ENCODE peak calls at places on chromosomes 16 and 17, in four cellular contexts. I is mucosa of descending colon; C is CD8-positive, alpha-beta T cell; F is IMR-90. E is an unnamed sample.

GRCh38 chr16:74325331-74325730 is 28.7 kb downstream of the PSMD7 start:
- DNase-seq in I (no peak), C (no peak), F (no peak), E (no peak)

GRCh38 chr16:71625113-71625850 is 702 bp upstream of the MARVELD3 start:
- DNase-seq in C (no peak), I (no peak), F (no peak), E (no peak)

GRCh38 chr17:9529033-9529748 is 46.4 kb downstream of the STX8 start:
- DNase-seq in I (no peak), C (no peak), F (peak; percentile 56), E (peak; percentile 20)

GRCh38 chr16:73048292-73049050 is 543 bp upstream of the ZFHX3 start:
- DNase-seq in F (no peak), C (no peak), I (peak; percentile 72), E (no peak)

GRCh38 chr17:43382776-43383175 is 16.0 kb upstream of the ARL4D start:
- DNase-seq in F (no peak), C (no peak), I (no peak), E (no peak)

GRCh38 chr16:69404275-69404805 is 18.5 kb upstream of the TERF2 start:
- DNase-seq in F (peak; percentile 40), I (peak; percentile 69), C (no peak), E (no peak)

GRCh38 chr17:8300226-8300625 is 5.0 kb upstream of the SLC25A35 start:
- DNase-seq in I (no peak), F (no peak), C (no peak), E (no peak)

GRCh38 chr17:4852504-4853075 is 19.4 kb downstream of the MINK1 start:
- DNase-seq in C (peak; percentile 12), F (peak; percentile 78), I (peak; percentile 32), E (peak; percentile 12)

GRCh38 chr16:68368602-68368944 is 57.8 kb downstream of the PRMT7 start:
- DNase-seq in F (no peak), C (no peak), I (no peak), E (no peak)

GRCh38 chr16:31265329-31266245 is 5.8 kb downstream of the ITGAM start:
- DNase-seq in C (peak; percentile 55), F (peak; percentile 60), I (no peak), E (no peak)

GRCh38 chr17:55664287-55664686 is 58.4 kb downstream of the TMEM100 start:
- DNase-seq in I (no peak), C (no peak), F (no peak), E (no peak)

GRCh38 chr16:13835357-13835756 is 84.6 kb upstream of the ERCC4 start:
- DNase-seq in I (no peak), F (no peak), C (no peak), E (no peak)

GRCh38 chr16:52460652-52461172 is 86.2 kb downstream of the TOX3 start:
- DNase-seq in C (no peak), I (no peak), F (no peak), E (no peak)
- H3K4me3 ChIP-seq in C (no peak overlapping the region), I (no peak overlapping the region), F (no peak overlapping the region), E (no peak overlapping the region)

GRCh38 chr17:80474933-80475915 is 1.2 kb downstream of the NPTX1 start:
- DNase-seq in C (no peak), F (no peak), I (no peak), E (no peak)
- H3K4me3 ChIP-seq in C (peak overlapping the region; percentile 19), F (peak overlapping the region; percentile 31), I (no peak overlapping the region), E (no peak overlapping the region)

GRCh38 chr17:42277342-42277712 is 1.1 kb upstream of the STAT5B start:
- DNase-seq in C (no peak), I (peak; percentile 17), F (no peak), E (no peak)
- H3K4me3 ChIP-seq in C (no peak overlapping the region), I (no peak overlapping the region), F (no peak overlapping the region), E (no peak overlapping the region)

DNA sequence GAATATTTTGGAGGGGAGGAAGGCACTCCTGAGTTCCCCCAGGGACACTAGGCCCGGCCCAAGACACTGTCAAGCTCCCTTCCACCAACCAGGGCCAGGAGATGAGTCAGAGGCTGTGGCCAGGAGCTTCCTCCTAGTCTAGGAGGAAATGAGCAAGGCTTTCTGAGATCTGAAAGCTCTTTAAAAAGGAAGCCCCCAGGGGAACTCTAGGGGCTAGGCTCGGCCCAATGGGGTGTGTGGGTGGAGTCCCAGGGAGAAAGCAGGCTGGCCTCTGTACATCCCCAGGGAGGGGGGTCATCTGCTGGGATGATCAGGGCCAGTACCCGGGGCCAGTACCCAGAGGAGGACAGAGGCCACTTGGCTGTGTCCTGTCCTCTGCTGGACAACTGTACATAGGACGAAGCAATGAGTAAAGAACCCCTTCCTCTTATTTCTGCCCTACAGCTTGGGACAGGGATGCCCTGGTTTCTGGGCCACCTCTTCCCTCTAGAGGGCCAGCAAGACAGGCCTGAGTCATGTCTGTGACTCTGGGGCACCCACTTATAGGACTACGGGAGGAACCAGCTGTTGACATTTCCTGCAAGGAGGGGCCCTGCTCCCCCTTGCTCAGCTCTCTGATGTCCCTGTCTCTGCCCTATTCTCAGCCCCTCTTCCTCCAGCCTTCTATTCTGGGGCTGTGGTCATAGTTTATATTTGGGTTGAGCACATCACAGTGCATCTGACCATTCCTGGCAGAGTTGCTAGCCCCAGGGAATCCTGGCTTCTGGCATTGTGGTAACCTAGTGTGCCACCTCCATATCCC is 2.7 kb downstream of the FHOD1 start:
- DNase-seq in F (peak; percentile 87), C (peak; percentile 81), I (peak; percentile 65), E (peak; percentile 74)
- H3K4me3 ChIP-seq in F (no peak overlapping the region), C (peak overlapping the region; percentile 6), I (no peak overlapping the region), E (peak overlapping the region; percentile 21)

DNA sequence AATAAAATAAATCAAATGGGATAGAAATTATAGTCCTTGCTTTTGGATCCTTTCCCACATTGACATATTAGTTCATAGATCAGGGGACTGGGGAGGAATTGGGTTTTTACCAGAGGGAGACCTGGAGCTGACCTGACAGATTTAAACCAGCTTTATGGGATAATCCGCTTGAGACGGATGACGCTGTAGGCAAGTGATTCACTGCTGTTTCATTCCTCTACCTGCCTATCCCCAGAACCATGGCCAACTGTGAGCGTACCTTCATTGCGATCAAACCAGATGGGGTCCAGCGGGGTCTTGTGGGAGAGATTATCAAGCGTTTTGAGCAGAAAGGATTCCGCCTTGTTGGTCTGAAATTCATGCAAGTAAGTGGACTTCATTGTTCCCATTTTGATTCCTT is 2.1 kb downstream of the NME1 start:
- DNase-seq in I (no peak), C (no peak), F (no peak), E (no peak)
- H3K4me3 ChIP-seq in I (no peak overlapping the region), C (no peak overlapping the region), F (no peak overlapping the region), E (no peak overlapping the region)

GRCh38 chr17:45408611-45409421 is 23.9 kb downstream of the ARHGAP27 start:
- DNase-seq in C (no peak), F (no peak), I (peak; percentile 35), E (no peak)

GRCh38 chr17:45410144-45411091 is 22.3 kb downstream of the ARHGAP27 start:
- DNase-seq in F (no peak), C (peak; percentile 68), I (peak; percentile 55), E (peak; percentile 67)

GRCh38 chr17:45413498-45413923 is 19.2 kb downstream of the ARHGAP27 start:
- DNase-seq in I (peak; percentile 92), F (no peak), C (no peak), E (no peak)

GRCh38 chr17:45409659-45410076 is 23.0 kb downstream of the ARHGAP27 start:
- DNase-seq in I (peak; percentile 23), F (no peak), C (peak; percentile 27), E (no peak)

GRCh38 chr17:45411348-45412105 is 21.1 kb downstream of the ARHGAP27 start:
- DNase-seq in C (no peak), F (no peak), I (peak; percentile 55), E (no peak)
- H3K4me3 ChIP-seq in C (no peak overlapping the region), F (no peak overlapping the region), I (no peak overlapping the region), E (no peak overlapping the region)

GRCh38 chr16:56618138-56618537 is 7.4 kb upstream of the MT1E start:
- DNase-seq in F (no peak), C (no peak), I (no peak), E (no peak)
- H3K4me3 ChIP-seq in F (no peak overlapping the region), C (no peak overlapping the region), I (no peak overlapping the region), E (no peak overlapping the region)

GRCh38 chr17:77457572-77458201 is 316.9 kb downstream of the SEC14L1 start:
- DNase-seq in F (no peak), C (no peak), I (no peak), E (no peak)
- H3K4me3 ChIP-seq in F (no peak overlapping the region), C (peak overlapping the region; percentile 99), I (no peak overlapping the region), E (no peak overlapping the region)

DNA sequence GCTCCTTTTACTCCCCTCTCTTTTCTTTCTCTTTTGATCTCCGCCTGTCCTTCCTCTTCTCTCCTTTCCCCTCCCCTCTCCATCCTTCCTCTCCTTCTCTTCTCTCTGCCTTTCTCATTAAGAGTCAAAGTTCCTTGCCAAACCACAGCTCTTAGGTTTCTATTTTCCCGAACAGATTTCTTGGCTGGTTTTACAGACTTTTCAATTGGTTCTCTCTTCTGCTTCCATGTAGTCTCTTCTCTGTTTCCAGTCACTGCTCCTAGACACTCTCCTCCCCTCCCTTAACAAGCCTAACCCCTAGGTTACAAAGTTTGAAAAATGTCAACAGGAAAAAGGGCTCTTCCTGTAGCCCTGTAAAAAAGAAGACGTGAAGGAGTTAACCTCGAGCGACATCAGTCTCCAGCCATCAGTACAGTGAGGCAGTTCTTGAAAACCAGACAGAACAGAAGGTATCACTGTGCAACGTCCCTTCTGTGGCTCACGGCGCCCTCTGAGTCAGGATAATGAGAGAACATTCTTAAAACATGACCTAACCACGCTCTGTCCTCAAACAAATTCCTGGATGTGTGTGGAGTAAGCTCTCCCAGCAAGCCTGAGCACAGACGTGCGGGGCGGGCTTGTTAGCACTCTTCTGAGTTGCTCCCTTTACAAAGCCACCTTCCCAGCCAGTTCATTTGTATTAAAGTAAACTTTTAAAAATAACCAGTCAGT is 11.6 kb upstream of the MARCHF10 start:
- DNase-seq in C (no peak), F (peak; percentile 99), I (peak; percentile 12), E (no peak)
- H3K4me3 ChIP-seq in C (no peak overlapping the region), F (peak overlapping the region; percentile 24), I (no peak overlapping the region), E (no peak overlapping the region)

E was measured in Jurkat, Clone E6-1.